ENCODE peak calls at places on chromosomes 6 and 20, in six cellular contexts. One of them, this sample, is unnamed.

GRCh38 chr6:134680021-134680420 is 269.9 kb downstream of the ALDH8A1 start:
- ATAC-seq in GM12878: no peak
- ATAC-seq in K562: no peak
- ATAC-seq in HCT116: no peak
- ATAC-seq in HepG2: no peak
- ATAC-seq in upper lobe of left lung: no peak
- ATAC-seq in this sample: no peak

GRCh38 chr6:136052046-136052445 is 198.1 kb downstream of the MTFR2 start:
- ATAC-seq in HCT116: no peak
- ATAC-seq in HepG2: no peak
- ATAC-seq in upper lobe of left lung: no peak
- ATAC-seq in K562: no peak
- ATAC-seq in GM12878: no peak
- ATAC-seq in this sample: no peak

GRCh38 chr20:59242714-59243626 is 57.4 kb upstream of the EDN3 start:
- ATAC-seq in K562: no peak
- ATAC-seq in GM12878: no peak
- ATAC-seq in upper lobe of left lung: no peak
- ATAC-seq in HCT116: no peak
- ATAC-seq in HepG2: no peak
- ATAC-seq in this sample: no peak

GRCh38 chr6:1708820-1709612 is 99.3 kb downstream of the FOXC1 start:
- ATAC-seq in upper lobe of left lung: peak
- ATAC-seq in HCT116: peak
- ATAC-seq in HepG2: peak
- ATAC-seq in K562: no peak
- ATAC-seq in GM12878: no peak
- ATAC-seq in this sample: no peak

GRCh38 chr20:8583209-8584106 is 451.4 kb downstream of the PLCB1 start:
- ATAC-seq in HCT116: no peak
- ATAC-seq in GM12878: peak
- ATAC-seq in K562: no peak
- ATAC-seq in HepG2: no peak
- ATAC-seq in upper lobe of left lung: no peak
- ATAC-seq in this sample: no peak

GRCh38 chr6:112268628-112269027 is 14.3 kb upstream of the LAMA4 start:
- ATAC-seq in HepG2: no peak
- ATAC-seq in upper lobe of left lung: no peak
- ATAC-seq in K562: no peak
- ATAC-seq in GM12878: no peak
- ATAC-seq in HCT116: no peak
- ATAC-seq in this sample: no peak

GRCh38 chr6:107646176-107646575 is 156.3 kb downstream of the SOBP start:
- ATAC-seq in GM12878: no peak
- ATAC-seq in HepG2: no peak
- ATAC-seq in K562: no peak
- ATAC-seq in HCT116: no peak
- ATAC-seq in upper lobe of left lung: peak
- ATAC-seq in this sample: peak

GRCh38 chr6:39322306-39322850 is at the start of gene KCNK16:
- ATAC-seq in upper lobe of left lung: no peak
- ATAC-seq in HCT116: no peak
- ATAC-seq in GM12878: no peak
- ATAC-seq in HepG2: no peak
- ATAC-seq in K562: no peak
- ATAC-seq in this sample: no peak

GRCh38 chr6:158958504-158959386 is 41.3 kb downstream of the RSPH3 start:
- ATAC-seq in K562: peak
- ATAC-seq in HCT116: peak
- ATAC-seq in GM12878: peak
- ATAC-seq in HepG2: peak
- ATAC-seq in upper lobe of left lung: peak
- ATAC-seq in this sample: no peak

GRCh38 chr6:111038534-111039252 is 48.6 kb upstream of the SLC16A10 start:
- ATAC-seq in GM12878: peak
- ATAC-seq in HCT116: no peak
- ATAC-seq in K562: no peak
- ATAC-seq in HepG2: no peak
- ATAC-seq in upper lobe of left lung: no peak
- ATAC-seq in this sample: no peak

GRCh38 chr6:85678000-85678601 is 35.4 kb upstream of the SYNCRIP start:
- ATAC-seq in GM12878: peak
- ATAC-seq in HepG2: no peak
- ATAC-seq in K562: peak
- ATAC-seq in HCT116: no peak
- ATAC-seq in upper lobe of left lung: no peak
- ATAC-seq in this sample: peak

GRCh38 chr6:56288347-56288746 is 41.0 kb upstream of the COL21A1 start:
- ATAC-seq in HepG2: no peak
- ATAC-seq in upper lobe of left lung: no peak
- ATAC-seq in K562: no peak
- ATAC-seq in GM12878: no peak
- ATAC-seq in HCT116: no peak
- ATAC-seq in this sample: no peak

GRCh38 chr6:74720923-74721322 is 484.9 kb downstream of the COL12A1 start:
- ATAC-seq in K562: no peak
- ATAC-seq in upper lobe of left lung: no peak
- ATAC-seq in HepG2: no peak
- ATAC-seq in GM12878: no peak
- ATAC-seq in HCT116: no peak
- ATAC-seq in this sample: no peak

GRCh38 chr6:3571206-3571815 is 114.5 kb upstream of the SLC22A23 start:
- ATAC-seq in upper lobe of left lung: no peak
- ATAC-seq in HepG2: no peak
- ATAC-seq in GM12878: no peak
- ATAC-seq in K562: peak
- ATAC-seq in HCT116: no peak
- ATAC-seq in this sample: no peak

GRCh38 chr20:50868509-50869495 is 62.4 kb downstream of the ADNP start:
- ATAC-seq in upper lobe of left lung: no peak
- ATAC-seq in K562: no peak
- ATAC-seq in GM12878: no peak
- ATAC-seq in HCT116: no peak
- ATAC-seq in HepG2: peak
- ATAC-seq in this sample: no peak

GRCh38 chr20:38303908-38304379 is at the start of gene BPI:
- ATAC-seq in HepG2: no peak
- ATAC-seq in K562: peak
- ATAC-seq in HCT116: no peak
- ATAC-seq in upper lobe of left lung: peak
- ATAC-seq in GM12878: no peak
- ATAC-seq in this sample: no peak

GRCh38 chr6:44475417-44475778 is 87.9 kb downstream of the CDC5L start:
- ATAC-seq in HepG2: peak
- ATAC-seq in HCT116: peak
- ATAC-seq in GM12878: peak
- ATAC-seq in upper lobe of left lung: no peak
- ATAC-seq in K562: peak
- ATAC-seq in this sample: no peak

GRCh38 chr20:24950128-24950835 is 1.2 kb downstream of the CST7 start:
- ATAC-seq in GM12878: no peak
- ATAC-seq in upper lobe of left lung: peak
- ATAC-seq in K562: peak
- ATAC-seq in HepG2: peak
- ATAC-seq in HCT116: no peak
- ATAC-seq in this sample: no peak

GRCh38 chr20:36493801-36494114 is 47.6 kb upstream of the MYL9 start:
- ATAC-seq in GM12878: no peak
- ATAC-seq in K562: no peak
- ATAC-seq in HepG2: no peak
- ATAC-seq in HCT116: no peak
- ATAC-seq in upper lobe of left lung: no peak
- ATAC-seq in this sample: peak

GRCh38 chr6:34374112-34374907 is 18.2 kb downstream of the NUDT3 start:
- ATAC-seq in K562: no peak
- ATAC-seq in HCT116: no peak
- ATAC-seq in GM12878: peak
- ATAC-seq in HepG2: no peak
- ATAC-seq in upper lobe of left lung: no peak
- ATAC-seq in this sample: no peak

GRCh38 chr20:62704341-62704948 is 4.2 kb upstream of the NTSR1 start:
- ATAC-seq in HepG2: no peak
- ATAC-seq in HCT116: peak
- ATAC-seq in GM12878: no peak
- ATAC-seq in K562: no peak
- ATAC-seq in upper lobe of left lung: peak
- ATAC-seq in this sample: peak

GRCh38 chr6:84278311-84278710 is 50.9 kb upstream of the CEP162 start:
- ATAC-seq in HCT116: no peak
- ATAC-seq in K562: no peak
- ATAC-seq in upper lobe of left lung: no peak
- ATAC-seq in GM12878: no peak
- ATAC-seq in HepG2: no peak
- ATAC-seq in this sample: no peak

GRCh38 chr6:106141441-106142237 is 55.5 kb downstream of the PRDM1 start:
- ATAC-seq in HCT116: peak
- ATAC-seq in GM12878: peak
- ATAC-seq in upper lobe of left lung: peak
- ATAC-seq in HepG2: no peak
- ATAC-seq in K562: peak
- ATAC-seq in this sample: no peak

GRCh38 chr20:32975698-32976674 is 28.2 kb downstream of the SUN5 start:
- ATAC-seq in K562: peak
- ATAC-seq in HepG2: peak
- ATAC-seq in upper lobe of left lung: no peak
- ATAC-seq in GM12878: no peak
- ATAC-seq in HCT116: no peak
- ATAC-seq in this sample: no peak

GRCh38 chr6:2733736-2734480 is 16.8 kb downstream of the MYLK4 start:
- ATAC-seq in GM12878: no peak
- ATAC-seq in HCT116: no peak
- ATAC-seq in K562: no peak
- ATAC-seq in upper lobe of left lung: no peak
- ATAC-seq in HepG2: no peak
- ATAC-seq in this sample: no peak

GRCh38 chr20:45951925-45952834 is 17.7 kb downstream of the PCIF1 start:
- ATAC-seq in K562: no peak
- ATAC-seq in GM12878: no peak
- ATAC-seq in upper lobe of left lung: no peak
- ATAC-seq in HCT116: no peak
- ATAC-seq in HepG2: peak
- ATAC-seq in this sample: no peak

GRCh38 chr20:45952861-45953260 is 18.4 kb downstream of the PCIF1 start:
- ATAC-seq in upper lobe of left lung: no peak
- ATAC-seq in HCT116: no peak
- ATAC-seq in HepG2: no peak
- ATAC-seq in K562: no peak
- ATAC-seq in GM12878: no peak
- ATAC-seq in this sample: no peak

GRCh38 chr20:45951474-45951873 is 17.0 kb downstream of the PCIF1 start:
- ATAC-seq in GM12878: no peak
- ATAC-seq in upper lobe of left lung: no peak
- ATAC-seq in HCT116: no peak
- ATAC-seq in K562: no peak
- ATAC-seq in HepG2: no peak
- ATAC-seq in this sample: no peak

GRCh38 chr20:45950330-45950646 is 15.8 kb downstream of the PCIF1 start:
- ATAC-seq in HCT116: no peak
- ATAC-seq in GM12878: no peak
- ATAC-seq in upper lobe of left lung: no peak
- ATAC-seq in K562: no peak
- ATAC-seq in HepG2: no peak
- ATAC-seq in this sample: no peak

GRCh38 chr20:45953672-45954071 is 18.3 kb downstream of the ZNF335 start:
- ATAC-seq in upper lobe of left lung: no peak
- ATAC-seq in HCT116: peak
- ATAC-seq in HepG2: peak
- ATAC-seq in GM12878: no peak
- ATAC-seq in K562: no peak
- ATAC-seq in this sample: no peak
- TF ChIP-seq POLR2AphosphoS5 in upper lobe of left lung: no peak
- TF ChIP-seq POLR2AphosphoS5 in HCT116: no peak
- TF ChIP-seq POLR2AphosphoS5 in HepG2: no peak
- TF ChIP-seq POLR2AphosphoS5 in GM12878: no peak
- TF ChIP-seq POLR2AphosphoS5 in K562: no peak
- TF ChIP-seq POLR2AphosphoS5 in this sample: no peak

GRCh38 chr6:10404799-10405524 is 9.9 kb downstream of the TFAP2A start:
- ATAC-seq in HepG2: no peak
- ATAC-seq in GM12878: peak
- ATAC-seq in upper lobe of left lung: no peak
- ATAC-seq in HCT116: peak
- ATAC-seq in K562: peak
- ATAC-seq in this sample: no peak

GRCh38 chr6:10402648-10403311 is 12.1 kb downstream of the TFAP2A start:
- ATAC-seq in K562: no peak
- ATAC-seq in HepG2: no peak
- ATAC-seq in GM12878: no peak
- ATAC-seq in upper lobe of left lung: no peak
- ATAC-seq in HCT116: no peak
- ATAC-seq in this sample: no peak

GRCh38 chr6:10406556-10406955 is 8.3 kb downstream of the TFAP2A start:
- ATAC-seq in K562: no peak
- ATAC-seq in upper lobe of left lung: no peak
- ATAC-seq in GM12878: no peak
- ATAC-seq in HCT116: no peak
- ATAC-seq in HepG2: no peak
- ATAC-seq in this sample: no peak

GRCh38 chr6:10403385-10404106 is 11.3 kb downstream of the TFAP2A start:
- ATAC-seq in HCT116: peak
- ATAC-seq in HepG2: no peak
- ATAC-seq in upper lobe of left lung: peak
- ATAC-seq in GM12878: peak
- ATAC-seq in K562: peak
- ATAC-seq in this sample: no peak

GRCh38 chr6:10404107-10404798 is 10.6 kb downstream of the TFAP2A start:
- ATAC-seq in HCT116: peak
- ATAC-seq in HepG2: no peak
- ATAC-seq in GM12878: peak
- ATAC-seq in K562: peak
- ATAC-seq in upper lobe of left lung: peak
- ATAC-seq in this sample: peak
- TF ChIP-seq POLR2A in HCT116: peak
- TF ChIP-seq POLR2A in HepG2: no peak
- TF ChIP-seq POLR2A in GM12878: peak
- TF ChIP-seq POLR2A in K562: peak
- TF ChIP-seq POLR2A in upper lobe of left lung: no peak
- TF ChIP-seq POLR2A in this sample: no peak

DNA sequence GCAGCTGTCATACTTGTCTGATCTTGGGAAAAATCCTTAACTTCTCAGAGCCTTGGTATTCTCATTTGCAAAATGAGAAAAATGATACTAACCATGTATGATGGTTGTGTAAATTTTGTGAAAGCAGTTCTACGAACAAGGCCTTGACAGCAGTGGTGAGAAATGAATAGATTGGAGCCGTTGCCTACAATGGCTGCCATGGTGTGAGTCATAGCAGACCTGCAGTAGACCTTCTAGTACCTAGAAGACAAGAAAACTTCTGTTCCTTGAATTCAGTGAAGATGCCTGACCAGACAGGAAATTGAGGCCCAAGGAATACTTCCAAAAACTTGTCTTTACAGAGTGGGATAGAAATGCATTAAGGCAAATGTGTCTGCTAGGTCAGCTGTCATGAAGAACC is 338.9 kb downstream of the QKI start:
- ATAC-seq in HCT116: no peak
- ATAC-seq in upper lobe of left lung: no peak
- ATAC-seq in GM12878: no peak
- ATAC-seq in HepG2: no peak
- ATAC-seq in K562: peak
- ATAC-seq in this sample: no peak
- TF ChIP-seq POLR2AphosphoS5 in HCT116: no peak
- TF ChIP-seq POLR2AphosphoS5 in upper lobe of left lung: no peak
- TF ChIP-seq POLR2AphosphoS5 in GM12878: no peak
- TF ChIP-seq POLR2AphosphoS5 in HepG2: no peak
- TF ChIP-seq POLR2AphosphoS5 in K562: no peak
- TF ChIP-seq POLR2AphosphoS5 in this sample: no peak

GRCh38 chr20:34302723-34303528 is at the start of gene AHCY:
- ATAC-seq in upper lobe of left lung: peak
- ATAC-seq in K562: peak
- ATAC-seq in HepG2: peak
- ATAC-seq in GM12878: peak
- ATAC-seq in HCT116: peak
- ATAC-seq in this sample: peak
- TF ChIP-seq POLR2A in upper lobe of left lung: peak
- TF ChIP-seq POLR2A in K562: peak
- TF ChIP-seq POLR2A in HepG2: peak
- TF ChIP-seq POLR2A in GM12878: peak
- TF ChIP-seq POLR2A in HCT116: peak
- TF ChIP-seq POLR2A in this sample: peak

This sample was measured in gastroesophageal sphincter.